ENCODE peak calls at places on chromosomes 13 and 19, in five cellular contexts. One of them, this sample, is unnamed.

GRCh38 chr19:16614941-16615340 is 13.1 kb downstream of the MED26 start:
- DNase-seq in pancreas: no peak
- DNase-seq in Peyer's patch: no peak
- DNase-seq in left lung: no peak
- DNase-seq in IMR-90: no peak
- DNase-seq in this sample: no peak

GRCh38 chr13:113532156-113532806 is 41.8 kb upstream of the DCUN1D2 start:
- DNase-seq in Peyer's patch: no peak
- DNase-seq in IMR-90: peak; percentile 31
- DNase-seq in left lung: no peak
- DNase-seq in pancreas: no peak
- DNase-seq in this sample: no peak

GRCh38 chr13:71704650-71705049 is 162.4 kb downstream of the DACH1 start:
- DNase-seq in Peyer's patch: no peak
- DNase-seq in left lung: no peak
- DNase-seq in pancreas: no peak
- DNase-seq in IMR-90: no peak
- DNase-seq in this sample: no peak

GRCh38 chr13:29749401-29750177 is 100.8 kb downstream of the UBL3 start:
- DNase-seq in pancreas: no peak
- DNase-seq in Peyer's patch: no peak
- DNase-seq in left lung: no peak
- DNase-seq in IMR-90: peak; percentile 84
- DNase-seq in this sample: no peak

GRCh38 chr13:50334944-50335343 is 319.7 kb downstream of the KCNRG start:
- DNase-seq in left lung: no peak
- DNase-seq in Peyer's patch: no peak
- DNase-seq in pancreas: no peak
- DNase-seq in IMR-90: peak; percentile 56
- DNase-seq in this sample: no peak

GRCh38 chr13:44451109-44451508 is 77.5 kb downstream of the SERP2 start:
- DNase-seq in pancreas: no peak
- DNase-seq in left lung: no peak
- DNase-seq in Peyer's patch: no peak
- DNase-seq in IMR-90: peak; percentile 27
- DNase-seq in this sample: no peak

GRCh38 chr13:32284927-32285632 is 30.1 kb downstream of the ZAR1L start:
- DNase-seq in left lung: no peak
- DNase-seq in Peyer's patch: no peak
- DNase-seq in IMR-90: peak; percentile 82
- DNase-seq in pancreas: no peak
- DNase-seq in this sample: peak; percentile 31

GRCh38 chr13:102854675-102855074 is 8.8 kb downstream of the ERCC5 start:
- DNase-seq in pancreas: no peak
- DNase-seq in IMR-90: no peak
- DNase-seq in left lung: no peak
- DNase-seq in Peyer's patch: no peak
- DNase-seq in this sample: no peak

GRCh38 chr19:3161453-3161852 is 17.1 kb upstream of the S1PR4 start:
- DNase-seq in IMR-90: peak; percentile 43
- DNase-seq in left lung: no peak
- DNase-seq in pancreas: no peak
- DNase-seq in Peyer's patch: no peak
- DNase-seq in this sample: no peak

GRCh38 chr13:43328907-43329306 is 305.5 kb downstream of the DNAJC15 start:
- DNase-seq in IMR-90: no peak
- DNase-seq in pancreas: no peak
- DNase-seq in left lung: no peak
- DNase-seq in Peyer's patch: no peak
- DNase-seq in this sample: no peak

GRCh38 chr19:40139533-40140287 is 49.0 kb upstream of the ZNF780A start:
- DNase-seq in Peyer's patch: no peak
- DNase-seq in left lung: no peak
- DNase-seq in pancreas: no peak
- DNase-seq in IMR-90: peak; percentile 63
- DNase-seq in this sample: peak; percentile 25

GRCh38 chr13:110448230-110448629 is 113.3 kb downstream of the RAB20 start:
- DNase-seq in left lung: no peak
- DNase-seq in IMR-90: peak; percentile 86
- DNase-seq in Peyer's patch: no peak
- DNase-seq in pancreas: no peak
- DNase-seq in this sample: no peak

GRCh38 chr13:96473463-96474157 is 383.7 kb downstream of the HS6ST3 start:
- DNase-seq in left lung: no peak
- DNase-seq in IMR-90: no peak
- DNase-seq in pancreas: no peak
- DNase-seq in Peyer's patch: no peak
- DNase-seq in this sample: no peak

GRCh38 chr19:8831373-8831772 is 731 bp downstream of the ZNF558 start:
- DNase-seq in pancreas: no peak
- DNase-seq in IMR-90: no peak
- DNase-seq in left lung: no peak
- DNase-seq in Peyer's patch: no peak
- DNase-seq in this sample: no peak

GRCh38 chr19:54141356-54141755 is 3.8 kb downstream of the CNOT3 start:
- DNase-seq in pancreas: no peak
- DNase-seq in Peyer's patch: no peak
- DNase-seq in IMR-90: peak; percentile 29
- DNase-seq in left lung: no peak
- DNase-seq in this sample: no peak

GRCh38 chr19:12884627-12884925 is 2.4 kb downstream of the KLF1 start:
- DNase-seq in left lung: no peak
- DNase-seq in IMR-90: no peak
- DNase-seq in Peyer's patch: no peak
- DNase-seq in pancreas: no peak
- DNase-seq in this sample: no peak
- H3K4me3 ChIP-seq in left lung: peak overlapping the region; percentile 48
- H3K4me3 ChIP-seq in IMR-90: no peak overlapping the region
- H3K4me3 ChIP-seq in Peyer's patch: peak overlapping the region; percentile 69
- H3K4me3 ChIP-seq in pancreas: no peak overlapping the region
- H3K4me3 ChIP-seq in this sample: no peak overlapping the region

DNA sequence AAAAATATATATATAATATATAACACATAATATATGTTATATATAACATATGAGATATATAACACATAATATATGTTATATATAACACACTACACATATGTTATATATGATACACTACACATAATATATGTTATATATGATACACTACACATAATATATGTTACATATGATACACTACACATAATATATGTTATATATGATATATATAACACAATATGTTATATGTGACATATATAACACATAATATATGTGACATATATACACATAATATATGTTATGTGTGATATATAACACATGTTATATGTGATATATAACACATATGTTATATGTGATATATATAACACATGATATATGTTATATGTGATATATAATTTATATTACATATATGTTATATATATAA is 129.7 kb downstream of the CACNA1A start:
- DNase-seq in pancreas: no peak
- DNase-seq in IMR-90: no peak
- DNase-seq in left lung: no peak
- DNase-seq in Peyer's patch: no peak
- DNase-seq in this sample: no peak
- H3K4me1 ChIP-seq in pancreas: no peaks in the 10 kb centered on the region
- H3K4me1 ChIP-seq in IMR-90: no peaks in the 10 kb centered on the region
- H3K4me1 ChIP-seq in left lung: no peaks in the 10 kb centered on the region
- H3K4me1 ChIP-seq in Peyer's patch: no peaks in the 10 kb centered on the region
- H3K4me1 ChIP-seq in this sample: no peaks in the 10 kb centered on the region

DNA sequence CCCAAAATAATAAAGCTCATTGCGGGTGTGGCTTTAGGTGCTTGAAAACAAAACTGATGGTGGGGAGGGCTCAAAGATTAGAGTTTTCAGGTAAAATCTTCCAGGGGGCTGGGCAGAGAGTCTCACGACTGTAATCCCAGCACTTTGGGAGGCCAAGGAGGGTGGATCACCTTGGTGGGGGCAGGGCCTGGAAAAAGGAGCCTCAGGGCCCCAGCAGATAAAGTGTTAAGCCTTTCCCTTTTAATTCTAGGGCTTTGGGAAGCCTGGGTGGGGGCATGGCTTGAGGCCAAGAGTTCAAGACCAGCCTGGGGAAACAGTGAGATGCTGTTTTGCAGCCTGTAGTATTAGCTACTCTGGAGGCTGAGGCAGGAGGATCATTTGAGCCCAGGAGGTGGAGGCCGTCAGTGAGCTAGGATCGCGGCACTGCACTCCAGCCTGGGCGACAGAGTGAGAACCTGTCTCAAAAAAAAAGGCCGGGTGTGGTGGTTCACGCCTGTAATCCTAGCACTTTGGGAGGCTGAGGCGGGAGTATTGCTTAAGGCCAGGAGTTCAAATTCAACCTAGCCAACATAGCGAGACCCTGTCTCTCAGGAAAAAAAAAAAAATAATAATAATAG is 1.7 kb downstream of the IRGQ start:
- DNase-seq in left lung: no peak
- DNase-seq in IMR-90: no peak
- DNase-seq in Peyer's patch: no peak
- DNase-seq in pancreas: no peak
- DNase-seq in this sample: no peak
- H3K4me3 ChIP-seq in left lung: peak overlapping the region; percentile 82
- H3K4me3 ChIP-seq in IMR-90: peak overlapping the region; percentile 54
- H3K4me3 ChIP-seq in Peyer's patch: peak overlapping the region; percentile 64
- H3K4me3 ChIP-seq in pancreas: peak overlapping the region; percentile 54
- H3K4me3 ChIP-seq in this sample: no peak overlapping the region

DNA sequence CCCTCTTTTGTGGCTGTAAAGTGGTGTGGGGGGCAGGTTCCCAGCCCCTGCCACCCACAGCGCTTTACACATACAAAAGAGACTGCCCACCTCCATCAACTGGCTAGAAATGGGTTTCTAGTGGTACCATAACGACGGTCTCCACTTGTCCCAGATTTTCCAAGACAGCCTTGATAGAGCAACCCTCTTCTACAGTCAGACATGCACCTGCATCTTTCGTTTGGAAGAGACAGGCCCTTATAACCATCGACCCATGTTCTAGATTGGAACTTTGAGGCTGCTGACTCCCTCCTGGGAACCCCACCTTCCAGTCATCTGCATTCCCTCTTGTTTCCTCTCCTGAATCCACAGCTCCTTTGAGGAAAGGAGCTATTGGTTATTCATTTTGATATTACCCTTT is 63.1 kb downstream of the GSX1 start:
- DNase-seq in left lung: no peak
- DNase-seq in IMR-90: no peak
- DNase-seq in Peyer's patch: no peak
- DNase-seq in pancreas: no peak
- DNase-seq in this sample: no peak
- H3K4me1 ChIP-seq in left lung: no peaks in the 10 kb centered on the region
- H3K4me1 ChIP-seq in IMR-90: no peaks in the 10 kb centered on the region
- H3K4me1 ChIP-seq in Peyer's patch: no peaks in the 10 kb centered on the region
- H3K4me1 ChIP-seq in pancreas: no peaks in the 10 kb centered on the region
- H3K4me1 ChIP-seq in this sample: no peaks in the 10 kb centered on the region

DNA sequence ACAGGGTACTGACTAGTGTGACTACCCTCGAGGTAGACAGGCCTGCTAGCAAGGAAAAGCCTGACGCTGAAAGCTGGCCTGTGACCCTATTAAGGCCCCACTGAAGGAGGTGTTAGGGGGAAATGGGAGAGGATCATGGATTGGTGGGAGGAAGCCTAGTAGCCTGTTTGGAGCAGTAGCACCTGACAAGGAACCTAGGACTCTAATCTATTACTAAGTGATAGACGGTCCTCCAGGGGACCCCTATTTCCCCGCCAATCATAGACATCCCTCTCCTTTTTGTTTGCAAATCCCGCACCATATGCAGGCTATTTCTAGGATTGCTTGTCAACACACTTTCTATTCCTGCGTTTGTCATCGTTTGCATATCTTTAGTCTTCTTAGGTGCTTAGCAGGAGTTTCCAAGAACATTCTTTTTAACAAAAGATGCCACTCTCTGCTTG is 1338.8 kb upstream of the MIR17HG start:
- DNase-seq in pancreas: no peak
- DNase-seq in IMR-90: no peak
- DNase-seq in left lung: no peak
- DNase-seq in Peyer's patch: no peak
- DNase-seq in this sample: no peak
- H3K4me3 ChIP-seq in pancreas: no peak overlapping the region
- H3K4me3 ChIP-seq in IMR-90: no peak overlapping the region
- H3K4me3 ChIP-seq in left lung: no peak overlapping the region
- H3K4me3 ChIP-seq in Peyer's patch: no peak overlapping the region
- H3K4me3 ChIP-seq in this sample: no peak overlapping the region

DNA sequence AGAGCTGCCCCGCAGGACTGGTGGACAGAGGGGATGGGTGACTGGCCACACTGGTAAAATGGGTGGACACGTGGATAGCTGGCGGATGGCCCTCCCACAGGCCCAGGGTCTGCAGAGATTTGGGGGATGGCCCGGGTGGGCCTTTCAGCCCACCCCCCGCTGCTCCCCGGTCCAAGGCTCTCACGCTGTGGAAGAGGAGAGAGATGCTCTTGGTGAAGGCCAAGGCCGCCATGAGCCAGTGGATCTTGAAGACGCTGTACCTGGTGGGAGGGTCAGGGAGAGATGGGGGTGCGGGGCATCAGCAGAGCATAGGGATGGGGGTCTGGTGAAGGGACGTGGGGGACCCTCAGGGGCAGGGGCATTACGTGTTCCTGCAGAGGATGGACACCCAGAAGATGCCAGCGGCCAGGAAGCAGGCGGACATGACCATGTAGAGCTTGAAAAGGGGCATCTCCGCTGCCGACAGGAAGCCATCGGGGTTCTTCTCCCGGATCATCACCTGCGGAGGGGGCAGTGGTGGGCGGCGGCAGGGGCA is 4.5 kb downstream of the GPR108 start:
- DNase-seq in left lung: no peak
- DNase-seq in Peyer's patch: no peak
- DNase-seq in IMR-90: no peak
- DNase-seq in pancreas: peak; percentile 65
- DNase-seq in this sample: no peak
- H3K4me1 ChIP-seq in left lung: peaks cover 11% of the 10 kb centered on the region
- H3K4me1 ChIP-seq in Peyer's patch: peaks cover 21% of the 10 kb centered on the region
- H3K4me1 ChIP-seq in IMR-90: peaks cover 1% of the 10 kb centered on the region
- H3K4me1 ChIP-seq in pancreas: no peaks in the 10 kb centered on the region
- H3K4me1 ChIP-seq in this sample: peaks cover 6% of the 10 kb centered on the region